ENCODE peak calls at places on chromosome 5, in four cellular contexts. N is activated naive CD4-positive, alpha-beta T cell treated with Interleukin-2 at 50 U/mL for 16 hours; Y is GM23338; I is EL. U is an unnamed sample.

GRCh38 chr5:149450199-149450598 is 71.1 kb upstream of the IL17B start:
- DNase-seq in N (no peak), Y (no peak), I (peak; percentile 70), U (no peak)

GRCh38 chr5:38532165-38532669 is 24.2 kb downstream of the LIFR start:
- DNase-seq in N (no peak), Y (peak; percentile 45), I (no peak), U (no peak)

GRCh38 chr5:54772232-54773168 is 212.9 kb downstream of the ESM1 start:
- DNase-seq in N (no peak), Y (no peak), I (no peak), U (no peak)

GRCh38 chr5:150410524-150411244 is 2.0 kb downstream of the CD74 start:
- DNase-seq in N (peak; percentile 50), Y (peak; percentile 86), I (peak; percentile 71), U (peak; percentile 75)

GRCh38 chr5:138408023-138408422 is 30.8 kb upstream of the REEP2 start:
- DNase-seq in N (peak; percentile 8), Y (no peak), I (no peak), U (no peak)

GRCh38 chr5:93421498-93421897 is 159.5 kb downstream of the NR2F1-AS1 start:
- DNase-seq in N (no peak), Y (peak; percentile 77), I (no peak), U (peak; percentile 35)

GRCh38 chr5:107430077-107430625 is 240.6 kb downstream of the EFNA5 start:
- DNase-seq in N (no peak), Y (no peak), I (peak; percentile 11), U (no peak)

GRCh38 chr5:74061292-74061691 is 435.3 kb downstream of the ARHGEF28 start:
- DNase-seq in N (no peak), Y (no peak), I (no peak), U (no peak)

GRCh38 chr5:42108468-42108867 is 183.4 kb downstream of the FBXO4 start:
- DNase-seq in N (no peak), Y (no peak), I (no peak), U (no peak)

GRCh38 chr5:141958773-141959172 is 771 bp upstream of the PCDH12 start:
- DNase-seq in N (peak; percentile 19), Y (no peak), I (peak; percentile 22), U (peak; percentile 13)

GRCh38 chr5:40236001-40236400 is 443.7 kb upstream of the PTGER4 start:
- DNase-seq in N (no peak), Y (no peak), I (no peak), U (no peak)

GRCh38 chr5:64384761-64385160 is 121.1 kb upstream of the RGS7BP start:
- DNase-seq in N (no peak), Y (peak; percentile 50), I (peak; percentile 38), U (peak; percentile 7)

GRCh38 chr5:126443374-126443851 is 20.2 kb downstream of the GRAMD2B start:
- DNase-seq in N (no peak), Y (peak; percentile 14), I (no peak), U (no peak)

GRCh38 chr5:134510970-134511795 is 14.3 kb upstream of the JADE2 start:
- DNase-seq in N (peak; percentile 66), Y (peak; percentile 90), I (peak; percentile 61), U (peak; percentile 76)

GRCh38 chr5:172910828-172911627 is 48.2 kb upstream of the RPL26L1 start:
- DNase-seq in N (peak; percentile 16), Y (peak; percentile 36), I (peak; percentile 87), U (peak; percentile 67)

GRCh38 chr5:170467000-170467707 is 36.7 kb upstream of the KCNIP1 start:
- DNase-seq in N (peak; percentile 30), Y (no peak), I (peak; percentile 92), U (no peak)

GRCh38 chr5:3456121-3456681 is 139.4 kb upstream of the IRX1 start:
- DNase-seq in N (no peak), Y (no peak), I (no peak), U (no peak)

GRCh38 chr5:73981696-73982095 is 355.7 kb downstream of the ARHGEF28 start:
- DNase-seq in N (no peak), Y (no peak), I (no peak), U (no peak)

GRCh38 chr5:141135030-141135717 is at the start of gene PCDHB5:
- DNase-seq in N (no peak), Y (peak; percentile 94), I (peak; percentile 36), U (peak; percentile 53)

GRCh38 chr5:144422025-144422424 is 251.4 kb downstream of the KCTD16 start:
- DNase-seq in N (no peak), Y (no peak), I (peak; percentile 23), U (no peak)

GRCh38 chr5:6718161-6718681 is 5.0 kb downstream of the TENT4A start:
- DNase-seq in N (no peak), Y (no peak), I (no peak), U (no peak)

GRCh38 chr5:132456553-132457361 is 33.8 kb downstream of the IRF1 start:
- DNase-seq in N (peak; percentile 55), Y (no peak), I (peak; percentile 69), U (no peak)

GRCh38 chr5:179345429-179346321 is at the start of gene ADAMTS2:
- DNase-seq in N (no peak), Y (peak; percentile 83), I (peak; percentile 71), U (peak; percentile 97)

GRCh38 chr5:88672644-88673493 is 210.1 kb downstream of the MEF2C start:
- DNase-seq in N (no peak), Y (peak; percentile 87), I (no peak), U (peak; percentile 79)

GRCh38 chr5:61139931-61140330 is 22.3 kb downstream of the SMIM15 start:
- DNase-seq in N (no peak), Y (no peak), I (no peak), U (no peak)

GRCh38 chr5:163758283-163758711 is 252.9 kb downstream of the MAT2B start:
- DNase-seq in N (no peak), Y (no peak), I (peak; percentile 13), U (no peak)

GRCh38 chr5:109105631-109106267 is 304.0 kb downstream of the PJA2 start:
- DNase-seq in N (no peak), Y (no peak), I (peak; percentile 84), U (no peak)

GRCh38 chr5:76475936-76476335 is 72.9 kb downstream of the IQGAP2 start:
- DNase-seq in N (no peak), Y (no peak), I (no peak), U (no peak)

GRCh38 chr5:33023649-33024048 is 312.5 kb downstream of the NPR3 start:
- DNase-seq in N (no peak), Y (no peak), I (peak; percentile 63), U (no peak)

GRCh38 chr5:149063017-149063687 is at the start of gene SH3TC2:
- DNase-seq in N (no peak), Y (peak; percentile 84), I (peak; percentile 87), U (peak; percentile 84)

GRCh38 chr5:134611515-134611914 is 21.1 kb downstream of the SAR1B start:
- DNase-seq in N (no peak), Y (no peak), I (no peak), U (no peak)

GRCh38 chr5:180718810-180719453 is 20.9 kb downstream of the OR2Y1 start:
- DNase-seq in N (peak; percentile 7), Y (peak; percentile 69), I (peak; percentile 39), U (no peak)

GRCh38 chr5:180802325-180803180 is at the start of gene MGAT1:
- DNase-seq in N (peak; percentile 77), Y (peak; percentile 89), I (peak; percentile 89), U (peak; percentile 98)